ENCODE peak calls at places on chromosomes 16 and 17, in six cellular contexts. One of them, this sample, is unnamed.

GRCh38 chr17:28468781-28469180 is 4.7 kb upstream of the SLC13A2 start:
- DNase-seq in WTC11: no peak
- DNase-seq in A673: no peak
- DNase-seq in heart left ventricle: no peak
- DNase-seq in lung: no peak
- DNase-seq in BJ: no peak
- DNase-seq in this sample: no peak

GRCh38 chr16:27724491-27724878 is 174.5 kb downstream of the KATNIP start:
- DNase-seq in WTC11: no peak
- DNase-seq in A673: no peak
- DNase-seq in heart left ventricle: no peak
- DNase-seq in lung: no peak
- DNase-seq in BJ: no peak
- DNase-seq in this sample: no peak

GRCh38 chr17:4008496-4009163 is 44.4 kb upstream of the ATP2A3 start:
- DNase-seq in WTC11: no peak
- DNase-seq in A673: no peak
- DNase-seq in heart left ventricle: no peak
- DNase-seq in lung: no peak
- DNase-seq in BJ: no peak
- DNase-seq in this sample: no peak

GRCh38 chr17:35742896-35743477 is 10.1 kb downstream of the GAS2L2 start:
- DNase-seq in WTC11: no peak
- DNase-seq in A673: no peak
- DNase-seq in heart left ventricle: no peak
- DNase-seq in lung: no peak
- DNase-seq in BJ: no peak
- DNase-seq in this sample: no peak

GRCh38 chr17:80732268-80732667 is 187.6 kb downstream of the RPTOR start:
- DNase-seq in WTC11: no peak
- DNase-seq in A673: peak; percentile 69
- DNase-seq in heart left ventricle: no peak
- DNase-seq in lung: no peak
- DNase-seq in BJ: peak; percentile 60
- DNase-seq in this sample: no peak

GRCh38 chr17:43125967-43126910 is 1.1 kb upstream of the BRCA1 start:
- DNase-seq in WTC11: peak; percentile 21
- DNase-seq in A673: no peak
- DNase-seq in heart left ventricle: no peak
- DNase-seq in lung: no peak
- DNase-seq in BJ: no peak
- DNase-seq in this sample: no peak

GRCh38 chr17:47729486-47729885 is 3.5 kb upstream of the TBX21 start:
- DNase-seq in WTC11: no peak
- DNase-seq in A673: no peak
- DNase-seq in heart left ventricle: no peak
- DNase-seq in lung: no peak
- DNase-seq in BJ: no peak
- DNase-seq in this sample: no peak

GRCh38 chr17:28896884-28897768 is at the start of gene FLOT2:
- DNase-seq in WTC11: peak; percentile 72
- DNase-seq in A673: peak; percentile 75
- DNase-seq in heart left ventricle: peak; percentile 63
- DNase-seq in lung: peak; percentile 83
- DNase-seq in BJ: no peak
- DNase-seq in this sample: peak; percentile 96

GRCh38 chr16:11066231-11066870 is 122.0 kb downstream of the CLEC16A start:
- DNase-seq in WTC11: no peak
- DNase-seq in A673: no peak
- DNase-seq in heart left ventricle: no peak
- DNase-seq in lung: no peak
- DNase-seq in BJ: no peak
- DNase-seq in this sample: no peak

GRCh38 chr16:10987361-10988163 is 43.2 kb downstream of the CLEC16A start:
- DNase-seq in WTC11: no peak
- DNase-seq in A673: no peak
- DNase-seq in heart left ventricle: no peak
- DNase-seq in lung: no peak
- DNase-seq in BJ: no peak
- DNase-seq in this sample: no peak

GRCh38 chr17:39636927-39637736 is at the start of gene STARD3:
- DNase-seq in WTC11: peak; percentile 94
- DNase-seq in A673: peak; percentile 84
- DNase-seq in heart left ventricle: peak; percentile 94
- DNase-seq in lung: peak; percentile 91
- DNase-seq in BJ: no peak
- DNase-seq in this sample: peak; percentile 90
- TF ChIP-seq CTCF in WTC11: no peak
- TF ChIP-seq CTCF in A673: no peak
- TF ChIP-seq CTCF in heart left ventricle: peak; percentile 29
- TF ChIP-seq CTCF in lung: no peak
- TF ChIP-seq CTCF in BJ: peak; percentile 38
- TF ChIP-seq CTCF in this sample: no peak

DNA sequence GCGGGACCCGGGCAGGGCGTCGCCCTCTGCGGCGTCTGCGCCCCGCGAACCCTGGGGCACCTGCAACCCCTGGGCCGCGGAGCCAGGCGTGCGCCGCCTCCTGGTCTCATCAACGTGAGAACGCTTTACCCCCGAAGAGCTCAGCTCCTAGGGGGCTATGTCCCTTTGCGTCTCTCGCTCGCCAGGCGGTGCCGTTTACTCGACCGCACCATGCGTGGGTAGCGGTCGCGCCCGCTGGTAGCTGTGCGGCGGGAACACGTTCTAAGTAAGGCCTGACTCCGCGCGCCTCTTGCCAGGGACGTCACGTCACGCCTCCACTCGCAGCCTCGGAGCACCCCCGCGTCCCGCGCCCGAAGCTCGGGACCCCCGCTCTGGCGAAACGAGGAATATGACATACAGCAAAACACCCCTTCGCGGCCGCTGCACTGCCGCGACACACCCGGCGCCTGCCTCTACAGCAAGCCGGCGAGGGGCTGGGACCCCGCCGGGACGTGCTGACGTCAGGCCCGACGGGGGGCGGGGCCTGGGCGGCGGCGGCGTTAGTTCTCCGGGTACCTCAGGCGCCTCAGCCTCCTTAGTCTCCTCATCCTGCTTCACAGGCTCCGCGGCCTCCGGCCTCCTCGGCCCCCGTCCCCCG is at the start of gene RAB11FIP3:
- DNase-seq in WTC11: peak; percentile 80
- DNase-seq in A673: peak; percentile 94
- DNase-seq in heart left ventricle: peak; percentile 86
- DNase-seq in lung: peak; percentile 82
- DNase-seq in BJ: no peak
- DNase-seq in this sample: peak; percentile 75
- TF ChIP-seq CTCF in WTC11: no peak
- TF ChIP-seq CTCF in A673: peak; percentile 41
- TF ChIP-seq CTCF in heart left ventricle: peak; percentile 14
- TF ChIP-seq CTCF in lung: no peak
- TF ChIP-seq CTCF in BJ: peak; percentile 35
- TF ChIP-seq CTCF in this sample: peak; percentile 17

DNA sequence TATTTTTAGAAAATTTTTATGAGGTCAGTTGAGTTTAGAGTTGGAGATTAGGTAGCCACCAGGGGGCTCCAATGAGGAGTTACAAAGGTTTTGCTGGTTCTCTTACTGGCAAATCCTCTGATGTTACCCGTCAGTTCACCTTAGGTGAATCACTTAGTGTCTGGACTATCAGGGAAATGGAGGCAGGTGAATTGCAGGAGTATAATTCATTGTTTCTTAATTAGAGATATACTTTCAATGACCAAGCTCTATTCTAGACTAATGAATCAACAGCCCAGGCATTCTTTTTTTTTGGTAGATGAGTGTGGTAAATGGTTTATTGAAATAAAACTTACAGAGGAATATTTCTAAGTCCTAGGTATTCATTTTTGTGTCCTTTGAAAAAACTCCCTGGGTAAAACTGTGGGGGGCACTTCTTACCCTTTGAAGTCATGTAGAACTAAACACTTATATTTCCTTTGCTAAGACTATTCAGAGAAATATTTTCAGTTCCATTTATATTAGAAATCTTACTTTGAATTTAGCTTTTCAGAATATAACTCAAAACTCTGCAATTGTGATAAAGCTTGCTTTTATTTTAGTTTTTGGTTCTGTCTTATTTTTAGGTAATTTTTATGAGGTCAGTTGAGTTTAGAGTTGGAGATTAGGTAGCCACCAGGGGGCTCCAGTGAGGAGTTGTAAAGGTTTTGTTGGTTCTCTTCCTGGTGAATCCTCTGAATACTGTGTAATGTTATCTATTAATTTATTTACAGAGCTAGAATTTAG is 17.7 kb downstream of the PSMD11 start:
- DNase-seq in WTC11: peak; percentile 71
- DNase-seq in A673: peak; percentile 49
- DNase-seq in heart left ventricle: peak; percentile 32
- DNase-seq in lung: no peak
- DNase-seq in BJ: no peak
- DNase-seq in this sample: peak; percentile 85
- TF ChIP-seq CTCF in WTC11: peak; percentile 26
- TF ChIP-seq CTCF in A673: peak; percentile 56
- TF ChIP-seq CTCF in heart left ventricle: peak; percentile 52
- TF ChIP-seq CTCF in lung: peak; percentile 20
- TF ChIP-seq CTCF in BJ: peak; percentile 63
- TF ChIP-seq CTCF in this sample: peak; percentile 73

GRCh38 chr16:29947897-29948296 is 14.0 kb upstream of the TMEM219 start:
- DNase-seq in WTC11: no peak
- DNase-seq in A673: no peak
- DNase-seq in heart left ventricle: no peak
- DNase-seq in lung: no peak
- DNase-seq in BJ: no peak
- DNase-seq in this sample: no peak

GRCh38 chr16:29940656-29941055 is 14.6 kb upstream of the KCTD13 start:
- DNase-seq in WTC11: no peak
- DNase-seq in A673: no peak
- DNase-seq in heart left ventricle: no peak
- DNase-seq in lung: no peak
- DNase-seq in BJ: no peak
- DNase-seq in this sample: no peak

DNA sequence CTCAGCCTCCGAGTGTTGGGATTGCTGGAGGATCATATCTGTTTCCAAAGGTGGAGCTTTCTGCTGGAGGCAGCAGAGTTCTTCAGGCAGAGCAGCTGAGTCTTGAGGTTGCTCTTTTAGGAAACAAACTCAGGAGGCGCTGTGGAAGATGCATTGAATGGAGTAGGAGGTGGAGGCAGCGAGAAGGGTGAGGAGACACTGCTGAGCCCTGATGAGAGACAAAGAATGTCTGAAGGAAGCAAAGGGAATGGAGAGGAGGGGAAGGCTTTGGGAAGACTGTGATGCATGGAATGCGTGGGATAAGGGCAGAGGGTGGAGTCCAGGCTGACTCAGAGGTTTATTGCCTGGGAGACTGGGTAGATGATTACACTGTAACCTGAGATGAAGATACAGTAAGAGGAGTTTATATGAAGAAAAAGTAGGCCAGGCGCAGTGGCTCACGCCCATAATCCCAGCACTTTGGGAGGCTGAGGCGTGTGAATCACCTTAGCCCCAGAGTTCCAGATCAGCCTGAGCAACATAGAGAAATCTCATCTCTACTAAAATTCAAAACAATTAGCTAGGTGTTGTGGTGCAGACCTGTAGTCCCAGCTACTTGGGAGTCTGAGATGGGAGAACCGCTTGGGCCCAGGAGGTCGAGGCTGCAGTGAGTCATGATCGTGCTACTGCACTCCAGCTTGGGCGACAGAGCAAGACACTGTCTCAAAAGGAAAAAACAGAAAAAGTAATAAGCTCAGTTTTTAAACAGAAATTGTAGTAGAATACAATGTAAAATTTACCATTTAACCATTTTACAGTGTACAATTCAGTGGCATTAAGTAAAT is 17.8 kb upstream of the TMEM219 start:
- DNase-seq in WTC11: peak; percentile 19
- DNase-seq in A673: peak; percentile 80
- DNase-seq in heart left ventricle: no peak
- DNase-seq in lung: peak; percentile 53
- DNase-seq in BJ: peak; percentile 99
- DNase-seq in this sample: peak; percentile 98
- TF ChIP-seq CTCF in WTC11: no peak
- TF ChIP-seq CTCF in A673: peak; percentile 44
- TF ChIP-seq CTCF in heart left ventricle: no peak
- TF ChIP-seq CTCF in lung: no peak
- TF ChIP-seq CTCF in BJ: peak; percentile 58
- TF ChIP-seq CTCF in this sample: peak; percentile 35

DNA sequence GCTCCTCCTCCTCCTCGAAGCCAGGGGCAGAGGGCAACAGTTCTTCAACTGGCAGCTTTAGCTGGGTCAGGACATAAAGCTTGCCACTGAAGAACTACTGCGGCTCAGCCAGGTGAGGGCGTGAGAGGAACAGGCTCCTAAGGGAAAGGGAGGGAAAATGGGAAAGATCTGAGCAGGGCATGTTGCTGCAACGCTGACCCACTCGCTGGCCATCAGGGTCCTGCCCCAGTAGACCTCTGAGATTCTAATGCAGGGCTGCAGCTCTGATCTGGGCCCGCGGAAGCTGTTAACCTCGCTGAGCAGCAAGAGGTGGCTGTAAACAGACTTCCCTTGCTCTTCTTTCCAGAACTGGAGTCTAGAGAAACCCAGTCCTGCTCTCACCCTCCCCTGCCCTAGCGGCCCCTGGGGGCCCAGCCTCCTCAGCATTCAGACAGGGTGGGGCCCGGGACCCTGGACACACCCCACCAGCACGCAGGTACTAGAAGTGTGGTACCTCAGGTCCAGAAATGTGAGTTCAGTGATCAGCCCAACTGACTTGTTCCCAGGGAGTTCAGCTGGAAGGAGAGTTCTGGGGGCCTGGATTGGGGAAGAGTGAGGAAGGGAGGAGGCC is 3.8 kb upstream of the TLCD2 start:
- DNase-seq in WTC11: peak; percentile 78
- DNase-seq in A673: peak; percentile 71
- DNase-seq in heart left ventricle: no peak
- DNase-seq in lung: no peak
- DNase-seq in BJ: no peak
- DNase-seq in this sample: peak; percentile 64
- TF ChIP-seq CTCF in WTC11: no peak
- TF ChIP-seq CTCF in A673: peak; percentile 73
- TF ChIP-seq CTCF in heart left ventricle: peak; percentile 21
- TF ChIP-seq CTCF in lung: no peak
- TF ChIP-seq CTCF in BJ: peak; percentile 55
- TF ChIP-seq CTCF in this sample: peak; percentile 75

GRCh38 chr17:68302666-68303065 is 11.4 kb downstream of the ARSG start:
- DNase-seq in WTC11: no peak
- DNase-seq in A673: no peak
- DNase-seq in heart left ventricle: no peak
- DNase-seq in lung: no peak
- DNase-seq in BJ: no peak
- DNase-seq in this sample: no peak
- TF ChIP-seq CTCF in WTC11: no peak
- TF ChIP-seq CTCF in A673: no peak
- TF ChIP-seq CTCF in heart left ventricle: no peak
- TF ChIP-seq CTCF in lung: no peak
- TF ChIP-seq CTCF in BJ: no peak
- TF ChIP-seq CTCF in this sample: no peak

This sample was measured in epithelial cell of esophagus.